ENCODE peak calls at places on chromosomes 6 and 20, in nine cellular contexts. One of them, this sample, is unnamed.

GRCh38 chr20:63128367-63128766 is 87.6 kb downstream of the YTHDF1 start:
- DNase-seq in effector CD4-positive, alpha-beta T cell: no peak
- DNase-seq in activated naive CD8-positive, alpha-beta T cell treated with anti-CD3 and anti-CD28 coated beads for 36 hours: no peak
- DNase-seq in C1 segment of cervical spinal cord: no peak
- DNase-seq in NT2/D1: no peak
- DNase-seq in GM23248: no peak
- DNase-seq in NCI-H1417: no peak
- DNase-seq in stimulated activated CD4-positive, alpha-beta T cell treated with anti-CD3 and anti-CD28 coated beads, Interleukin-1b, Interleukin-23, amount 100 ng/mL, for 4 hours: no peak
- DNase-seq in HT-29: no peak
- DNase-seq in this sample: no peak

GRCh38 chr20:48187891-48188290 is 402.6 kb upstream of the SULF2 start:
- DNase-seq in effector CD4-positive, alpha-beta T cell: no peak
- DNase-seq in activated naive CD8-positive, alpha-beta T cell treated with anti-CD3 and anti-CD28 coated beads for 36 hours: no peak
- DNase-seq in C1 segment of cervical spinal cord: no peak
- DNase-seq in NT2/D1: no peak
- DNase-seq in GM23248: no peak
- DNase-seq in NCI-H1417: no peak
- DNase-seq in stimulated activated CD4-positive, alpha-beta T cell treated with anti-CD3 and anti-CD28 coated beads, Interleukin-1b, Interleukin-23, amount 100 ng/mL, for 4 hours: no peak
- DNase-seq in HT-29: no peak
- DNase-seq in this sample: no peak

GRCh38 chr20:33211817-33212424 is 5.2 kb upstream of the BPIFA3 start:
- DNase-seq in effector CD4-positive, alpha-beta T cell: no peak
- DNase-seq in activated naive CD8-positive, alpha-beta T cell treated with anti-CD3 and anti-CD28 coated beads for 36 hours: no peak
- DNase-seq in C1 segment of cervical spinal cord: no peak
- DNase-seq in NT2/D1: peak
- DNase-seq in GM23248: peak
- DNase-seq in NCI-H1417: peak
- DNase-seq in stimulated activated CD4-positive, alpha-beta T cell treated with anti-CD3 and anti-CD28 coated beads, Interleukin-1b, Interleukin-23, amount 100 ng/mL, for 4 hours: no peak
- DNase-seq in HT-29: peak
- DNase-seq in this sample: peak

GRCh38 chr6:105321207-105321606 is 81.7 kb downstream of the PREP start:
- DNase-seq in effector CD4-positive, alpha-beta T cell: no peak
- DNase-seq in activated naive CD8-positive, alpha-beta T cell treated with anti-CD3 and anti-CD28 coated beads for 36 hours: no peak
- DNase-seq in C1 segment of cervical spinal cord: no peak
- DNase-seq in NT2/D1: no peak
- DNase-seq in GM23248: no peak
- DNase-seq in NCI-H1417: no peak
- DNase-seq in stimulated activated CD4-positive, alpha-beta T cell treated with anti-CD3 and anti-CD28 coated beads, Interleukin-1b, Interleukin-23, amount 100 ng/mL, for 4 hours: no peak
- DNase-seq in HT-29: no peak
- DNase-seq in this sample: no peak

GRCh38 chr6:44028767-44029166 is 98.5 kb downstream of the MRPL14 start:
- DNase-seq in effector CD4-positive, alpha-beta T cell: no peak
- DNase-seq in activated naive CD8-positive, alpha-beta T cell treated with anti-CD3 and anti-CD28 coated beads for 36 hours: no peak
- DNase-seq in C1 segment of cervical spinal cord: no peak
- DNase-seq in NT2/D1: no peak
- DNase-seq in GM23248: peak
- DNase-seq in NCI-H1417: no peak
- DNase-seq in stimulated activated CD4-positive, alpha-beta T cell treated with anti-CD3 and anti-CD28 coated beads, Interleukin-1b, Interleukin-23, amount 100 ng/mL, for 4 hours: no peak
- DNase-seq in HT-29: no peak
- DNase-seq in this sample: no peak

GRCh38 chr6:111973897-111974639 is 79.8 kb upstream of the CCN6 start:
- DNase-seq in effector CD4-positive, alpha-beta T cell: no peak
- DNase-seq in activated naive CD8-positive, alpha-beta T cell treated with anti-CD3 and anti-CD28 coated beads for 36 hours: no peak
- DNase-seq in C1 segment of cervical spinal cord: no peak
- DNase-seq in NT2/D1: no peak
- DNase-seq in GM23248: peak
- DNase-seq in NCI-H1417: no peak
- DNase-seq in stimulated activated CD4-positive, alpha-beta T cell treated with anti-CD3 and anti-CD28 coated beads, Interleukin-1b, Interleukin-23, amount 100 ng/mL, for 4 hours: no peak
- DNase-seq in HT-29: no peak
- DNase-seq in this sample: peak

GRCh38 chr6:111485316-111485715 is 2.3 kb upstream of the REV3L start:
- DNase-seq in effector CD4-positive, alpha-beta T cell: no peak
- DNase-seq in activated naive CD8-positive, alpha-beta T cell treated with anti-CD3 and anti-CD28 coated beads for 36 hours: no peak
- DNase-seq in C1 segment of cervical spinal cord: no peak
- DNase-seq in NT2/D1: no peak
- DNase-seq in GM23248: no peak
- DNase-seq in NCI-H1417: no peak
- DNase-seq in stimulated activated CD4-positive, alpha-beta T cell treated with anti-CD3 and anti-CD28 coated beads, Interleukin-1b, Interleukin-23, amount 100 ng/mL, for 4 hours: no peak
- DNase-seq in HT-29: no peak
- DNase-seq in this sample: no peak

GRCh38 chr20:61531553-61532345 is 279.7 kb downstream of the CDH4 start:
- DNase-seq in effector CD4-positive, alpha-beta T cell: no peak
- DNase-seq in activated naive CD8-positive, alpha-beta T cell treated with anti-CD3 and anti-CD28 coated beads for 36 hours: no peak
- DNase-seq in C1 segment of cervical spinal cord: no peak
- DNase-seq in NT2/D1: no peak
- DNase-seq in GM23248: no peak
- DNase-seq in NCI-H1417: no peak
- DNase-seq in stimulated activated CD4-positive, alpha-beta T cell treated with anti-CD3 and anti-CD28 coated beads, Interleukin-1b, Interleukin-23, amount 100 ng/mL, for 4 hours: no peak
- DNase-seq in HT-29: no peak
- DNase-seq in this sample: peak

GRCh38 chr6:142784344-142784743 is 160.6 kb downstream of the HIVEP2 start:
- DNase-seq in effector CD4-positive, alpha-beta T cell: no peak
- DNase-seq in activated naive CD8-positive, alpha-beta T cell treated with anti-CD3 and anti-CD28 coated beads for 36 hours: peak
- DNase-seq in C1 segment of cervical spinal cord: no peak
- DNase-seq in NT2/D1: no peak
- DNase-seq in GM23248: no peak
- DNase-seq in NCI-H1417: no peak
- DNase-seq in stimulated activated CD4-positive, alpha-beta T cell treated with anti-CD3 and anti-CD28 coated beads, Interleukin-1b, Interleukin-23, amount 100 ng/mL, for 4 hours: no peak
- DNase-seq in HT-29: no peak
- DNase-seq in this sample: no peak

GRCh38 chr6:110493253-110493800 is 16.9 kb upstream of the SLC22A16 start:
- DNase-seq in effector CD4-positive, alpha-beta T cell: no peak
- DNase-seq in activated naive CD8-positive, alpha-beta T cell treated with anti-CD3 and anti-CD28 coated beads for 36 hours: no peak
- DNase-seq in C1 segment of cervical spinal cord: no peak
- DNase-seq in NT2/D1: no peak
- DNase-seq in GM23248: no peak
- DNase-seq in NCI-H1417: no peak
- DNase-seq in stimulated activated CD4-positive, alpha-beta T cell treated with anti-CD3 and anti-CD28 coated beads, Interleukin-1b, Interleukin-23, amount 100 ng/mL, for 4 hours: no peak
- DNase-seq in HT-29: no peak
- DNase-seq in this sample: no peak

GRCh38 chr6:169571123-169571962 is 130.5 kb downstream of the WDR27 start:
- DNase-seq in effector CD4-positive, alpha-beta T cell: no peak
- DNase-seq in activated naive CD8-positive, alpha-beta T cell treated with anti-CD3 and anti-CD28 coated beads for 36 hours: no peak
- DNase-seq in C1 segment of cervical spinal cord: no peak
- DNase-seq in NT2/D1: no peak
- DNase-seq in GM23248: peak
- DNase-seq in NCI-H1417: no peak
- DNase-seq in stimulated activated CD4-positive, alpha-beta T cell treated with anti-CD3 and anti-CD28 coated beads, Interleukin-1b, Interleukin-23, amount 100 ng/mL, for 4 hours: no peak
- DNase-seq in HT-29: peak
- DNase-seq in this sample: peak

GRCh38 chr20:50193851-50194830 is 3.5 kb downstream of the CEBPB start:
- DNase-seq in effector CD4-positive, alpha-beta T cell: no peak
- DNase-seq in activated naive CD8-positive, alpha-beta T cell treated with anti-CD3 and anti-CD28 coated beads for 36 hours: no peak
- DNase-seq in C1 segment of cervical spinal cord: peak
- DNase-seq in NT2/D1: no peak
- DNase-seq in GM23248: peak
- DNase-seq in NCI-H1417: no peak
- DNase-seq in stimulated activated CD4-positive, alpha-beta T cell treated with anti-CD3 and anti-CD28 coated beads, Interleukin-1b, Interleukin-23, amount 100 ng/mL, for 4 hours: no peak
- DNase-seq in HT-29: no peak
- DNase-seq in this sample: no peak

GRCh38 chr20:36820928-36821327 is 47.4 kb upstream of the DSN1 start:
- DNase-seq in effector CD4-positive, alpha-beta T cell: no peak
- DNase-seq in activated naive CD8-positive, alpha-beta T cell treated with anti-CD3 and anti-CD28 coated beads for 36 hours: no peak
- DNase-seq in C1 segment of cervical spinal cord: no peak
- DNase-seq in NT2/D1: no peak
- DNase-seq in GM23248: no peak
- DNase-seq in NCI-H1417: no peak
- DNase-seq in stimulated activated CD4-positive, alpha-beta T cell treated with anti-CD3 and anti-CD28 coated beads, Interleukin-1b, Interleukin-23, amount 100 ng/mL, for 4 hours: no peak
- DNase-seq in HT-29: no peak
- DNase-seq in this sample: no peak

GRCh38 chr6:12898603-12899002 is 182.0 kb downstream of the PHACTR1 start:
- DNase-seq in effector CD4-positive, alpha-beta T cell: no peak
- DNase-seq in activated naive CD8-positive, alpha-beta T cell treated with anti-CD3 and anti-CD28 coated beads for 36 hours: no peak
- DNase-seq in C1 segment of cervical spinal cord: no peak
- DNase-seq in NT2/D1: no peak
- DNase-seq in GM23248: no peak
- DNase-seq in NCI-H1417: no peak
- DNase-seq in stimulated activated CD4-positive, alpha-beta T cell treated with anti-CD3 and anti-CD28 coated beads, Interleukin-1b, Interleukin-23, amount 100 ng/mL, for 4 hours: no peak
- DNase-seq in HT-29: no peak
- DNase-seq in this sample: no peak

GRCh38 chr6:143823463-143824006 is 19.6 kb upstream of the LTV1 start:
- DNase-seq in effector CD4-positive, alpha-beta T cell: no peak
- DNase-seq in activated naive CD8-positive, alpha-beta T cell treated with anti-CD3 and anti-CD28 coated beads for 36 hours: no peak
- DNase-seq in C1 segment of cervical spinal cord: no peak
- DNase-seq in NT2/D1: no peak
- DNase-seq in GM23248: no peak
- DNase-seq in NCI-H1417: no peak
- DNase-seq in stimulated activated CD4-positive, alpha-beta T cell treated with anti-CD3 and anti-CD28 coated beads, Interleukin-1b, Interleukin-23, amount 100 ng/mL, for 4 hours: no peak
- DNase-seq in HT-29: no peak
- DNase-seq in this sample: peak

GRCh38 chr6:134821914-134822862 is 127.7 kb downstream of the ALDH8A1 start:
- DNase-seq in effector CD4-positive, alpha-beta T cell: no peak
- DNase-seq in activated naive CD8-positive, alpha-beta T cell treated with anti-CD3 and anti-CD28 coated beads for 36 hours: no peak
- DNase-seq in C1 segment of cervical spinal cord: no peak
- DNase-seq in NT2/D1: no peak
- DNase-seq in GM23248: no peak
- DNase-seq in NCI-H1417: no peak
- DNase-seq in stimulated activated CD4-positive, alpha-beta T cell treated with anti-CD3 and anti-CD28 coated beads, Interleukin-1b, Interleukin-23, amount 100 ng/mL, for 4 hours: no peak
- DNase-seq in HT-29: no peak
- DNase-seq in this sample: no peak

GRCh38 chr20:30815577-30816181 is 441.8 kb upstream of the DEFB115 start:
- DNase-seq in effector CD4-positive, alpha-beta T cell: no peak
- DNase-seq in activated naive CD8-positive, alpha-beta T cell treated with anti-CD3 and anti-CD28 coated beads for 36 hours: no peak
- DNase-seq in C1 segment of cervical spinal cord: no peak
- DNase-seq in NT2/D1: no peak
- DNase-seq in GM23248: no peak
- DNase-seq in NCI-H1417: no peak
- DNase-seq in stimulated activated CD4-positive, alpha-beta T cell treated with anti-CD3 and anti-CD28 coated beads, Interleukin-1b, Interleukin-23, amount 100 ng/mL, for 4 hours: no peak
- DNase-seq in HT-29: no peak
- DNase-seq in this sample: no peak

GRCh38 chr6:168225471-168225901 is 94.1 kb downstream of the DACT2 start:
- DNase-seq in effector CD4-positive, alpha-beta T cell: no peak
- DNase-seq in activated naive CD8-positive, alpha-beta T cell treated with anti-CD3 and anti-CD28 coated beads for 36 hours: no peak
- DNase-seq in C1 segment of cervical spinal cord: no peak
- DNase-seq in NT2/D1: no peak
- DNase-seq in GM23248: peak
- DNase-seq in NCI-H1417: no peak
- DNase-seq in stimulated activated CD4-positive, alpha-beta T cell treated with anti-CD3 and anti-CD28 coated beads, Interleukin-1b, Interleukin-23, amount 100 ng/mL, for 4 hours: no peak
- DNase-seq in HT-29: no peak
- DNase-seq in this sample: no peak

GRCh38 chr6:157267109-157267611 is 56.2 kb downstream of the TMEM242 start:
- DNase-seq in effector CD4-positive, alpha-beta T cell: no peak
- DNase-seq in activated naive CD8-positive, alpha-beta T cell treated with anti-CD3 and anti-CD28 coated beads for 36 hours: no peak
- DNase-seq in C1 segment of cervical spinal cord: no peak
- DNase-seq in NT2/D1: no peak
- DNase-seq in GM23248: no peak
- DNase-seq in NCI-H1417: no peak
- DNase-seq in stimulated activated CD4-positive, alpha-beta T cell treated with anti-CD3 and anti-CD28 coated beads, Interleukin-1b, Interleukin-23, amount 100 ng/mL, for 4 hours: no peak
- DNase-seq in HT-29: no peak
- DNase-seq in this sample: no peak

GRCh38 chr6:33273924-33274902 is 2.3 kb downstream of the RPS18 start:
- DNase-seq in effector CD4-positive, alpha-beta T cell: no peak
- DNase-seq in activated naive CD8-positive, alpha-beta T cell treated with anti-CD3 and anti-CD28 coated beads for 36 hours: no peak
- DNase-seq in C1 segment of cervical spinal cord: no peak
- DNase-seq in NT2/D1: no peak
- DNase-seq in GM23248: no peak
- DNase-seq in NCI-H1417: no peak
- DNase-seq in stimulated activated CD4-positive, alpha-beta T cell treated with anti-CD3 and anti-CD28 coated beads, Interleukin-1b, Interleukin-23, amount 100 ng/mL, for 4 hours: no peak
- DNase-seq in HT-29: peak
- DNase-seq in this sample: peak

GRCh38 chr6:139376604-139377218 is 2.3 kb upstream of the CITED2 start:
- DNase-seq in effector CD4-positive, alpha-beta T cell: no peak
- DNase-seq in activated naive CD8-positive, alpha-beta T cell treated with anti-CD3 and anti-CD28 coated beads for 36 hours: no peak
- DNase-seq in C1 segment of cervical spinal cord: no peak
- DNase-seq in NT2/D1: no peak
- DNase-seq in GM23248: peak
- DNase-seq in NCI-H1417: no peak
- DNase-seq in stimulated activated CD4-positive, alpha-beta T cell treated with anti-CD3 and anti-CD28 coated beads, Interleukin-1b, Interleukin-23, amount 100 ng/mL, for 4 hours: no peak
- DNase-seq in HT-29: peak
- DNase-seq in this sample: peak

GRCh38 chr6:26155066-26155925 is 68.1 kb downstream of the HFE start:
- DNase-seq in effector CD4-positive, alpha-beta T cell: no peak
- DNase-seq in activated naive CD8-positive, alpha-beta T cell treated with anti-CD3 and anti-CD28 coated beads for 36 hours: no peak
- DNase-seq in C1 segment of cervical spinal cord: peak
- DNase-seq in NT2/D1: no peak
- DNase-seq in GM23248: peak
- DNase-seq in NCI-H1417: peak
- DNase-seq in stimulated activated CD4-positive, alpha-beta T cell treated with anti-CD3 and anti-CD28 coated beads, Interleukin-1b, Interleukin-23, amount 100 ng/mL, for 4 hours: no peak
- DNase-seq in HT-29: peak
- DNase-seq in this sample: peak

GRCh38 chr6:52415917-52416628 is 4.1 kb upstream of the EFHC1 start:
- DNase-seq in effector CD4-positive, alpha-beta T cell: no peak
- DNase-seq in activated naive CD8-positive, alpha-beta T cell treated with anti-CD3 and anti-CD28 coated beads for 36 hours: no peak
- DNase-seq in C1 segment of cervical spinal cord: no peak
- DNase-seq in NT2/D1: no peak
- DNase-seq in GM23248: peak
- DNase-seq in NCI-H1417: no peak
- DNase-seq in stimulated activated CD4-positive, alpha-beta T cell treated with anti-CD3 and anti-CD28 coated beads, Interleukin-1b, Interleukin-23, amount 100 ng/mL, for 4 hours: no peak
- DNase-seq in HT-29: peak
- DNase-seq in this sample: peak

GRCh38 chr6:53629120-53629477 is 36.5 kb downstream of the KLHL31 start:
- DNase-seq in effector CD4-positive, alpha-beta T cell: no peak
- DNase-seq in activated naive CD8-positive, alpha-beta T cell treated with anti-CD3 and anti-CD28 coated beads for 36 hours: no peak
- DNase-seq in C1 segment of cervical spinal cord: no peak
- DNase-seq in NT2/D1: no peak
- DNase-seq in GM23248: no peak
- DNase-seq in NCI-H1417: no peak
- DNase-seq in stimulated activated CD4-positive, alpha-beta T cell treated with anti-CD3 and anti-CD28 coated beads, Interleukin-1b, Interleukin-23, amount 100 ng/mL, for 4 hours: no peak
- DNase-seq in HT-29: no peak
- DNase-seq in this sample: no peak

GRCh38 chr20:34215711-34216381 is 25.4 kb upstream of the ASIP start:
- DNase-seq in effector CD4-positive, alpha-beta T cell: peak
- DNase-seq in activated naive CD8-positive, alpha-beta T cell treated with anti-CD3 and anti-CD28 coated beads for 36 hours: peak
- DNase-seq in C1 segment of cervical spinal cord: peak
- DNase-seq in NT2/D1: peak
- DNase-seq in GM23248: peak
- DNase-seq in NCI-H1417: peak
- DNase-seq in stimulated activated CD4-positive, alpha-beta T cell treated with anti-CD3 and anti-CD28 coated beads, Interleukin-1b, Interleukin-23, amount 100 ng/mL, for 4 hours: peak
- DNase-seq in HT-29: peak
- DNase-seq in this sample: peak

GRCh38 chr6:2741756-2742155 is 9.0 kb downstream of the MYLK4 start:
- DNase-seq in effector CD4-positive, alpha-beta T cell: no peak
- DNase-seq in activated naive CD8-positive, alpha-beta T cell treated with anti-CD3 and anti-CD28 coated beads for 36 hours: no peak
- DNase-seq in C1 segment of cervical spinal cord: no peak
- DNase-seq in NT2/D1: no peak
- DNase-seq in GM23248: no peak
- DNase-seq in NCI-H1417: no peak
- DNase-seq in stimulated activated CD4-positive, alpha-beta T cell treated with anti-CD3 and anti-CD28 coated beads, Interleukin-1b, Interleukin-23, amount 100 ng/mL, for 4 hours: no peak
- DNase-seq in HT-29: no peak
- DNase-seq in this sample: no peak

GRCh38 chr6:10453596-10453995 is 38.7 kb upstream of the TFAP2A start:
- DNase-seq in effector CD4-positive, alpha-beta T cell: no peak
- DNase-seq in activated naive CD8-positive, alpha-beta T cell treated with anti-CD3 and anti-CD28 coated beads for 36 hours: no peak
- DNase-seq in C1 segment of cervical spinal cord: no peak
- DNase-seq in NT2/D1: no peak
- DNase-seq in GM23248: no peak
- DNase-seq in NCI-H1417: no peak
- DNase-seq in stimulated activated CD4-positive, alpha-beta T cell treated with anti-CD3 and anti-CD28 coated beads, Interleukin-1b, Interleukin-23, amount 100 ng/mL, for 4 hours: no peak
- DNase-seq in HT-29: no peak
- DNase-seq in this sample: no peak

GRCh38 chr6:109687271-109687721 is 3.7 kb downstream of the AK9 start:
- DNase-seq in effector CD4-positive, alpha-beta T cell: no peak
- DNase-seq in activated naive CD8-positive, alpha-beta T cell treated with anti-CD3 and anti-CD28 coated beads for 36 hours: peak
- DNase-seq in C1 segment of cervical spinal cord: no peak
- DNase-seq in NT2/D1: no peak
- DNase-seq in GM23248: peak
- DNase-seq in NCI-H1417: no peak
- DNase-seq in stimulated activated CD4-positive, alpha-beta T cell treated with anti-CD3 and anti-CD28 coated beads, Interleukin-1b, Interleukin-23, amount 100 ng/mL, for 4 hours: no peak
- DNase-seq in HT-29: no peak
- DNase-seq in this sample: peak

GRCh38 chr6:9704989-9705388 is 709.9 kb downstream of the TFAP2A start:
- DNase-seq in effector CD4-positive, alpha-beta T cell: no peak
- DNase-seq in activated naive CD8-positive, alpha-beta T cell treated with anti-CD3 and anti-CD28 coated beads for 36 hours: no peak
- DNase-seq in C1 segment of cervical spinal cord: no peak
- DNase-seq in NT2/D1: no peak
- DNase-seq in GM23248: no peak
- DNase-seq in NCI-H1417: no peak
- DNase-seq in stimulated activated CD4-positive, alpha-beta T cell treated with anti-CD3 and anti-CD28 coated beads, Interleukin-1b, Interleukin-23, amount 100 ng/mL, for 4 hours: no peak
- DNase-seq in HT-29: no peak
- DNase-seq in this sample: peak

GRCh38 chr6:39128106-39128505 is 13.1 kb upstream of the SAYSD1 start:
- DNase-seq in effector CD4-positive, alpha-beta T cell: no peak
- DNase-seq in activated naive CD8-positive, alpha-beta T cell treated with anti-CD3 and anti-CD28 coated beads for 36 hours: no peak
- DNase-seq in C1 segment of cervical spinal cord: no peak
- DNase-seq in NT2/D1: no peak
- DNase-seq in GM23248: peak
- DNase-seq in NCI-H1417: no peak
- DNase-seq in stimulated activated CD4-positive, alpha-beta T cell treated with anti-CD3 and anti-CD28 coated beads, Interleukin-1b, Interleukin-23, amount 100 ng/mL, for 4 hours: no peak
- DNase-seq in HT-29: no peak
- DNase-seq in this sample: no peak

GRCh38 chr20:63403403-63404105 is 42.4 kb upstream of the CHRNA4 start:
- DNase-seq in effector CD4-positive, alpha-beta T cell: no peak
- DNase-seq in activated naive CD8-positive, alpha-beta T cell treated with anti-CD3 and anti-CD28 coated beads for 36 hours: no peak
- DNase-seq in C1 segment of cervical spinal cord: no peak
- DNase-seq in NT2/D1: no peak
- DNase-seq in GM23248: no peak
- DNase-seq in NCI-H1417: no peak
- DNase-seq in stimulated activated CD4-positive, alpha-beta T cell treated with anti-CD3 and anti-CD28 coated beads, Interleukin-1b, Interleukin-23, amount 100 ng/mL, for 4 hours: no peak
- DNase-seq in HT-29: no peak
- DNase-seq in this sample: no peak

This sample was measured in HT1080.